ENCODE peak calls at places on chromosomes 13 and 19, in seven cellular contexts. Q is ovary, K is tibial nerve, L is breast epithelium, J is transverse colon, W is lower leg skin, R is GM12878. T is an unnamed sample.

GRCh38 chr19:46813570-46814358 is 25.4 kb upstream of the SLC1A5 start:
- DNase-seq in L (peak), J (peak), K (peak), W (no peak), R (no peak), Q (peak), T (no peak)

GRCh38 chr13:104408733-104409132 is 1342.5 kb upstream of the SLC10A2 start:
- DNase-seq in J (no peak), L (no peak), R (no peak), K (no peak), W (no peak), Q (no peak), T (no peak)

GRCh38 chr19:51207747-51208146 is 17.1 kb upstream of the CD33 start:
- DNase-seq in K (no peak), L (no peak), Q (no peak), R (no peak), W (no peak), J (no peak), T (no peak)

GRCh38 chr19:5011476-5012238 is 42.7 kb downstream of the KDM4B start:
- DNase-seq in W (no peak), Q (no peak), L (no peak), J (no peak), R (no peak), K (no peak), T (no peak)

GRCh38 chr13:33284916-33285315 is 639 bp downstream of the STARD13 start:
- DNase-seq in J (no peak), Q (no peak), W (no peak), L (no peak), R (no peak), K (no peak), T (no peak)

GRCh38 chr13:97384366-97384765 is 49.6 kb upstream of the RAP2A start:
- DNase-seq in J (no peak), R (no peak), Q (no peak), L (no peak), K (no peak), W (no peak), T (no peak)

GRCh38 chr19:47036233-47036651 is 12.2 kb downstream of the TMEM160 start:
- DNase-seq in J (peak), L (no peak), Q (no peak), R (no peak), K (no peak), W (no peak), T (peak)

GRCh38 chr13:78589206-78589605 is 14.1 kb downstream of the POU4F1 start:
- DNase-seq in K (no peak), R (no peak), Q (no peak), L (no peak), W (no peak), J (no peak), T (peak)

GRCh38 chr19:18340237-18340989 is at the start of gene PGPEP1:
- DNase-seq in R (no peak), Q (peak), K (peak), J (peak), W (no peak), L (no peak), T (peak)

GRCh38 chr13:112465251-112466131 is 89.3 kb downstream of the SPACA7 start:
- DNase-seq in W (no peak), R (no peak), Q (peak), J (no peak), K (no peak), L (no peak), T (no peak)

GRCh38 chr19:58003153-58003828 is 671 bp upstream of the ZNF606 start:
- DNase-seq in Q (no peak), L (no peak), J (no peak), K (no peak), W (no peak), R (no peak), T (no peak)

GRCh38 chr19:7771072-7771471 is 8.0 kb downstream of the CLEC4M start:
- DNase-seq in K (no peak), L (no peak), R (no peak), W (no peak), Q (no peak), J (no peak), T (no peak)

GRCh38 chr13:43364210-43365041 is 341.0 kb downstream of the DNAJC15 start:
- DNase-seq in L (no peak), K (no peak), W (no peak), R (no peak), Q (no peak), J (no peak), T (no peak)

GRCh38 chr13:32632343-32632910 is 46.2 kb downstream of the PDS5B start:
- DNase-seq in J (no peak), R (no peak), K (no peak), Q (no peak), W (no peak), L (no peak), T (no peak)

GRCh38 chr13:38490657-38491056 is 141.0 kb downstream of the UFM1 start:
- DNase-seq in J (no peak), Q (no peak), W (no peak), R (no peak), L (no peak), K (no peak), T (no peak)

GRCh38 chr13:40776232-40776631 is 5.2 kb upstream of the MRPS31 start:
- DNase-seq in Q (no peak), J (no peak), R (no peak), W (no peak), L (no peak), K (no peak), T (no peak)

GRCh38 chr13:50403311-50403710 is 388.1 kb downstream of the KCNRG start:
- DNase-seq in R (no peak), J (no peak), K (no peak), Q (no peak), L (peak), W (no peak), T (no peak)

GRCh38 chr19:49331616-49332055 is 3.6 kb upstream of the CD37 start:
- DNase-seq in L (peak), J (no peak), Q (no peak), W (no peak), K (no peak), R (peak), T (peak)

GRCh38 chr19:37346091-37346490 is 24.8 kb upstream of the ZNF527 start:
- DNase-seq in W (no peak), R (no peak), L (no peak), J (no peak), Q (no peak), K (no peak), T (no peak)

GRCh38 chr13:111899714-111900389 is 167.1 kb upstream of the SOX1 start:
- DNase-seq in R (no peak), Q (no peak), J (no peak), K (no peak), W (no peak), L (no peak), T (no peak)

GRCh38 chr13:101003566-101003965 is 329.0 kb upstream of the TMTC4 start:
- DNase-seq in K (no peak), Q (no peak), R (no peak), L (no peak), W (no peak), J (no peak), T (no peak)

GRCh38 chr13:95296326-95296939 is 4.8 kb downstream of the ABCC4 start:
- DNase-seq in J (peak), R (no peak), L (no peak), Q (no peak), W (no peak), K (no peak), T (peak)

GRCh38 chr13:46134961-46135522 is 30.2 kb upstream of the CPB2 start:
- DNase-seq in Q (no peak), K (no peak), W (no peak), J (no peak), L (peak), R (no peak), T (no peak)
- TF ChIP-seq POLR2A in Q (no peak), K (no peak), W (no peak), J (no peak), L (no peak), R (peak), T (no peak)

GRCh38 chr19:2608602-2608922 is 93.9 kb downstream of the GNG7 start:
- DNase-seq in J (no peak), R (no peak), W (no peak), Q (no peak), L (no peak), K (no peak), T (no peak)

GRCh38 chr19:2609389-2610116 is 92.9 kb downstream of the GNG7 start:
- DNase-seq in J (no peak), Q (no peak), L (no peak), K (no peak), R (peak), W (no peak), T (no peak)

GRCh38 chr19:2612619-2613249 is 89.8 kb downstream of the GNG7 start:
- DNase-seq in W (no peak), J (no peak), K (no peak), Q (no peak), L (no peak), R (no peak), T (no peak)

GRCh38 chr19:2611483-2612464 is 90.7 kb downstream of the GNG7 start:
- DNase-seq in K (no peak), Q (no peak), R (no peak), W (no peak), L (no peak), J (no peak), T (no peak)

DNA sequence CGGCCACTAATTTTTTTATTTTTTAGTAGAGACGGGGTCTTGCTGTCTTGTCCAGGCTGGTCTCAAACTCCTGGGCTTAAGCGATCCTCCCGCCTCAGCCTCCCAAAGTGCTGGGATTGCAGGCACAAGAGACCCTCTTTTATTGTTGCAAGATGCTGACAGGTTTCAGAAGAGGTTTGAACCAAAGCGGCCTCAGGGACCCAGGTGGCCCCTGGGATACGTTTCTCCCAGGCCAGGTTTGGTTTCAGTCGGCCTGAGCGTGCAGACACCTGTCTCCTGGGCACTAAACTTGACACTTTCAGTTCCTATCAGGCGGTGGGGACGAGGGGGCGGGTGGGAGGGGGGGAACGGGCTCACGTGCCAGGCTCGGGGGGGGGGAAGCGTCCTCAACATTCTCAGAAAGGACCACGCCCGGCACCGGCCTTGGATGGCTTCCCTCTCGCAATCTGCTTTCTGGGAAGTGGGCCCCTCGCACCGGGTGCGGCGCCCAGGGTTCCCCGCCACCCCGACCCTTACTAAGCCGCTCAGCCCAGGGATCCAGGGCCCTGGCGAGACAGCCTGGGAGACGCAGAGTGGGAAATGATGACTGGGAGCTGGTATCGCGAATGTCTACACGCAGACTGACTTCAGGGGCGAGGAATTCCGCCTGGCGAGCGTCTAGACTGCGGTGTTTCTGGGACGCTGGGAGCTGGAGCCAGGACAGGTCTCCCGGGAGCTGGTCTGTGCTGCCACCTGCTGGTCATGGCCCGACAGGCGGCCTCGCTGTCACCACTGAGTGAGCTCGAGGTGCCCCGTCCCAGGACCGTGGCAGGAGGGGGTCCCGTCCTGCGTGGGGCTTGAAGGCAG is 91.6 kb downstream of the GNG7 start:
- DNase-seq in W (peak), K (peak), R (peak), Q (peak), J (peak), L (peak), T (no peak)
- TF ChIP-seq POLR2A in W (no peak), K (no peak), R (no peak), Q (peak), J (no peak), L (no peak), T (no peak)

GRCh38 chr13:21673592-21674270 is 2.9 kb downstream of the FGF9 start:
- DNase-seq in R (no peak), W (no peak), Q (no peak), K (no peak), J (peak), L (no peak), T (peak)
- TF ChIP-seq POLR2A in R (no peak), W (no peak), Q (no peak), K (no peak), J (no peak), L (no peak), T (no peak)

DNA sequence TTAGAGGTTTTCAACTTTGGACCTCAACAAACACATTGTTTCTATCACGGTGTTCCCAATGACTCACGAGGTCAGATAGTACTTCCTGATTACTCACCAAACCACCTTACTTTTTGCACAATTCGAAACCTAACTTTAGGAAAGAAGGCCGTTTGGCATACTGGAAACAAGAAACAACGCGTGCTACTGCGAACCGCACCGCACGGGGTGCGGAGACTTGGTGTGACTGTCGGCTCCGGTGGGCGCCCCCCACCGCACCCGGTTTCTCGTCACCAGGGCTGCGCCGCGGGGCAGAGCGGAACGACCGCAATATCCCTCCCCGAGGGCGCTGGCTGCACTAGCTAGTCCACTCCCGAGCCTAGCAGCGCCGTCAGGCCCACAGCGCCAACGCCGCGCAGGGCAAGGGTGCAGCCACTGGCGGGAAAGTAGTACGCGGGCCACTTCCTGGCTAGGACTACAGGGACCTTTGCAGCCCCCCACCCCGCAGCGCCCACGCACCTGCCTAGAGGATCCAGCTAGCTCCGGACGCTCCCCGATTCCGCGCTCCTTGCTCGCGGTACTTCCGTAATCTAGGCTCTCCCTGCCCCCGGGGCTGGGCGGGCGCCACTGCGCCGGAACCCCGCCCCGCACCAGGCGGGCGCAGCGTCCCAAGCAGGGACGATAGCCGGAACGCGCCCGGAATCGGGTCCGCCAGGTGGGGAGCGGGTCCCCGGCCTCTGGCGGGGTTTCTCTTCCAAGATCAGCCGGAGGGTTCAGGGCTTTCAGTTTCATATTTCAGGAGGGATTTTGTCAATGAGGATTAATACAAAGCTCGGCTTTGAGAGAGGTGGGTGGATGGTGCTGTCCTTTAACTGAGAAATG is at the start of gene PARP4:
- DNase-seq in L (peak), J (peak), W (peak), R (peak), K (peak), Q (peak), T (peak)
- TF ChIP-seq POLR2A in L (peak), J (peak), W (no peak), R (peak), K (peak), Q (peak), T (peak)